ENCODE peak calls at places on chromosomes 7 and 10, in four cellular contexts. One of them, this sample, is unnamed.

GRCh38 chr7:135170223-135170997 is at the start of gene CYREN:
- DNase-seq in astrocyte: peak; percentile 79
- DNase-seq in AG09319: peak; percentile 85
- DNase-seq in lung microvascular endothelial cell: peak; percentile 94
- DNase-seq in this sample: peak; percentile 99

GRCh38 chr10:125024496-125025234 is 82.7 kb downstream of the ZRANB1 start:
- DNase-seq in astrocyte: no peak
- DNase-seq in AG09319: no peak
- DNase-seq in lung microvascular endothelial cell: no peak
- DNase-seq in this sample: no peak

GRCh38 chr7:69739182-69739581 is 140.9 kb downstream of the AUTS2 start:
- DNase-seq in astrocyte: no peak
- DNase-seq in AG09319: no peak
- DNase-seq in lung microvascular endothelial cell: no peak
- DNase-seq in this sample: no peak

GRCh38 chr7:1586827-1587705 is 17.2 kb upstream of the PSMG3 start:
- DNase-seq in astrocyte: no peak
- DNase-seq in AG09319: no peak
- DNase-seq in lung microvascular endothelial cell: no peak
- DNase-seq in this sample: no peak

GRCh38 chr10:120402358-120402757 is 54.7 kb upstream of the PLPP4 start:
- DNase-seq in astrocyte: peak; percentile 55
- DNase-seq in AG09319: no peak
- DNase-seq in lung microvascular endothelial cell: no peak
- DNase-seq in this sample: no peak

GRCh38 chr10:6625428-6625827 is 45.4 kb upstream of the PRKCQ start:
- DNase-seq in astrocyte: no peak
- DNase-seq in AG09319: no peak
- DNase-seq in lung microvascular endothelial cell: no peak
- DNase-seq in this sample: no peak

GRCh38 chr7:26393855-26394254 is 102.2 kb downstream of the SNX10 start:
- DNase-seq in astrocyte: no peak
- DNase-seq in AG09319: no peak
- DNase-seq in lung microvascular endothelial cell: no peak
- DNase-seq in this sample: no peak

GRCh38 chr10:50937230-50937907 is 51.9 kb upstream of the A1CF start:
- DNase-seq in astrocyte: peak; percentile 16
- DNase-seq in AG09319: no peak
- DNase-seq in lung microvascular endothelial cell: peak; percentile 41
- DNase-seq in this sample: peak; percentile 51

GRCh38 chr7:30315589-30315988 is 31.2 kb downstream of the ZNRF2 start:
- DNase-seq in astrocyte: no peak
- DNase-seq in AG09319: no peak
- DNase-seq in lung microvascular endothelial cell: no peak
- DNase-seq in this sample: no peak

GRCh38 chr7:381211-382117 is 91.5 kb downstream of the FOXL3 start:
- DNase-seq in astrocyte: no peak
- DNase-seq in AG09319: no peak
- DNase-seq in lung microvascular endothelial cell: no peak
- DNase-seq in this sample: no peak

GRCh38 chr7:98133181-98133580 is 26.5 kb downstream of the LMTK2 start:
- DNase-seq in astrocyte: peak; percentile 14
- DNase-seq in AG09319: no peak
- DNase-seq in lung microvascular endothelial cell: no peak
- DNase-seq in this sample: no peak

GRCh38 chr7:47720141-47720906 is 138.4 kb upstream of the TNS3 start:
- DNase-seq in astrocyte: peak; percentile 78
- DNase-seq in AG09319: no peak
- DNase-seq in lung microvascular endothelial cell: peak; percentile 20
- DNase-seq in this sample: no peak

GRCh38 chr10:28179490-28180099 is 123.3 kb downstream of the MPP7 start:
- DNase-seq in astrocyte: peak; percentile 42
- DNase-seq in AG09319: peak; percentile 32
- DNase-seq in lung microvascular endothelial cell: peak; percentile 57
- DNase-seq in this sample: peak; percentile 30

GRCh38 chr10:101818958-101819633 is 852 bp upstream of the OGA start:
- DNase-seq in astrocyte: no peak
- DNase-seq in AG09319: no peak
- DNase-seq in lung microvascular endothelial cell: no peak
- DNase-seq in this sample: peak; percentile 58

GRCh38 chr10:132644544-132645530 is 107.2 kb downstream of the INPP5A start:
- DNase-seq in astrocyte: no peak
- DNase-seq in AG09319: no peak
- DNase-seq in lung microvascular endothelial cell: no peak
- DNase-seq in this sample: no peak

GRCh38 chr10:106609867-106610266 is 554.6 kb downstream of the SORCS1 start:
- DNase-seq in astrocyte: no peak
- DNase-seq in AG09319: no peak
- DNase-seq in lung microvascular endothelial cell: no peak
- DNase-seq in this sample: peak; percentile 47

GRCh38 chr10:130141460-130141859 is 5.3 kb downstream of the GLRX3 start:
- DNase-seq in astrocyte: peak; percentile 44
- DNase-seq in AG09319: no peak
- DNase-seq in lung microvascular endothelial cell: peak; percentile 22
- DNase-seq in this sample: no peak

GRCh38 chr10:96719850-96720421 is 378 bp downstream of the PIK3AP1 start:
- DNase-seq in astrocyte: no peak
- DNase-seq in AG09319: no peak
- DNase-seq in lung microvascular endothelial cell: no peak
- DNase-seq in this sample: peak; percentile 80

GRCh38 chr7:118239014-118239413 is 14.5 kb downstream of the ANKRD7 start:
- DNase-seq in astrocyte: no peak
- DNase-seq in AG09319: no peak
- DNase-seq in lung microvascular endothelial cell: no peak
- DNase-seq in this sample: no peak

GRCh38 chr7:11716185-11716584 is 115.8 kb downstream of the THSD7A start:
- DNase-seq in astrocyte: peak; percentile 81
- DNase-seq in AG09319: no peak
- DNase-seq in lung microvascular endothelial cell: peak; percentile 98
- DNase-seq in this sample: no peak

GRCh38 chr10:93879273-93879672 is 14.5 kb upstream of the SLC35G1 start:
- DNase-seq in astrocyte: no peak
- DNase-seq in AG09319: no peak
- DNase-seq in lung microvascular endothelial cell: no peak
- DNase-seq in this sample: no peak

GRCh38 chr10:21993360-21994001 is 10.0 kb downstream of the DNAJC1 start:
- DNase-seq in astrocyte: no peak
- DNase-seq in AG09319: no peak
- DNase-seq in lung microvascular endothelial cell: peak; percentile 36
- DNase-seq in this sample: no peak

GRCh38 chr7:78099715-78100477 is 301.3 kb downstream of the PHTF2 start:
- DNase-seq in astrocyte: peak; percentile 96
- DNase-seq in AG09319: no peak
- DNase-seq in lung microvascular endothelial cell: peak; percentile 3
- DNase-seq in this sample: no peak

GRCh38 chr10:15181576-15182156 is 13.2 kb upstream of the NMT2 start:
- DNase-seq in astrocyte: no peak
- DNase-seq in AG09319: no peak
- DNase-seq in lung microvascular endothelial cell: no peak
- DNase-seq in this sample: no peak

GRCh38 chr10:78630944-78631838 is 437.6 kb upstream of the ZMIZ1 start:
- DNase-seq in astrocyte: peak; percentile 79
- DNase-seq in AG09319: no peak
- DNase-seq in lung microvascular endothelial cell: no peak
- DNase-seq in this sample: no peak

GRCh38 chr10:70357447-70358035 is 24.9 kb downstream of the LRRC20 start:
- DNase-seq in astrocyte: no peak
- DNase-seq in AG09319: no peak
- DNase-seq in lung microvascular endothelial cell: peak; percentile 31
- DNase-seq in this sample: no peak

GRCh38 chr7:80253653-80254052 is 119.0 kb downstream of the GNAI1 start:
- DNase-seq in astrocyte: no peak
- DNase-seq in AG09319: no peak
- DNase-seq in lung microvascular endothelial cell: peak; percentile 3
- DNase-seq in this sample: no peak

GRCh38 chr7:129298268-129298893 is 73.6 kb downstream of the AHCYL2 start:
- DNase-seq in astrocyte: peak; percentile 17
- DNase-seq in AG09319: peak; percentile 4
- DNase-seq in lung microvascular endothelial cell: peak; percentile 54
- DNase-seq in this sample: peak; percentile 42

GRCh38 chr7:30906014-30906413 is 5.6 kb upstream of the AQP1 start:
- DNase-seq in astrocyte: no peak
- DNase-seq in AG09319: no peak
- DNase-seq in lung microvascular endothelial cell: no peak
- DNase-seq in this sample: no peak

GRCh38 chr10:67863094-67863493 is 21.4 kb upstream of the SIRT1 start:
- DNase-seq in astrocyte: no peak
- DNase-seq in AG09319: no peak
- DNase-seq in lung microvascular endothelial cell: no peak
- DNase-seq in this sample: no peak

GRCh38 chr7:132430863-132431822 is 145.1 kb downstream of the PLXNA4 start:
- DNase-seq in astrocyte: peak; percentile 97
- DNase-seq in AG09319: peak; percentile 41
- DNase-seq in lung microvascular endothelial cell: peak; percentile 96
- DNase-seq in this sample: peak; percentile 28

GRCh38 chr7:1300636-1301035 is 68.0 kb downstream of the UNCX start:
- DNase-seq in astrocyte: no peak
- DNase-seq in AG09319: no peak
- DNase-seq in lung microvascular endothelial cell: no peak
- DNase-seq in this sample: no peak

GRCh38 chr10:33483124-33483794 is 148.8 kb upstream of the NRP1 start:
- DNase-seq in astrocyte: no peak
- DNase-seq in AG09319: no peak
- DNase-seq in lung microvascular endothelial cell: no peak
- DNase-seq in this sample: peak; percentile 42

GRCh38 chr7:105355701-105356100 is 33.0 kb downstream of the SRPK2 start:
- DNase-seq in astrocyte: no peak
- DNase-seq in AG09319: no peak
- DNase-seq in lung microvascular endothelial cell: no peak
- DNase-seq in this sample: no peak

GRCh38 chr7:33725111-33725510 is 180.2 kb upstream of the BMPER start:
- DNase-seq in astrocyte: no peak
- DNase-seq in AG09319: no peak
- DNase-seq in lung microvascular endothelial cell: peak; percentile 69
- DNase-seq in this sample: no peak

GRCh38 chr7:27181795-27182275 is 3.2 kb downstream of the HOXA11 start:
- DNase-seq in astrocyte: no peak
- DNase-seq in AG09319: no peak
- DNase-seq in lung microvascular endothelial cell: no peak
- DNase-seq in this sample: no peak

GRCh38 chr7:49583440-49583839 is 190.0 kb upstream of the VWC2 start:
- DNase-seq in astrocyte: no peak
- DNase-seq in AG09319: no peak
- DNase-seq in lung microvascular endothelial cell: no peak
- DNase-seq in this sample: no peak

GRCh38 chr10:59682986-59683937 is 26.4 kb downstream of the SLC16A9 start:
- DNase-seq in astrocyte: peak; percentile 12
- DNase-seq in AG09319: no peak
- DNase-seq in lung microvascular endothelial cell: no peak
- DNase-seq in this sample: no peak

This sample was measured in HEK293T.